ENCODE peak calls at places on chromosomes 13 and 19, in four cellular contexts. B is neural progenitor cell, F is heart right ventricle, Z is aorta. J is an unnamed sample.

GRCh38 chr13:22173605-22174004 is 502.7 kb downstream of the FGF9 start:
- DNase-seq in F (no peak), B (no peak), Z (no peak), J (no peak)

GRCh38 chr13:31835932-31836331 is 96.6 kb downstream of the RXFP2 start:
- DNase-seq in Z (no peak), F (no peak), B (no peak), J (no peak)

GRCh38 chr13:30737511-30738342 is 2.4 kb downstream of the ALOX5AP start:
- DNase-seq in Z (peak), B (no peak), F (no peak), J (no peak)

GRCh38 chr13:36382030-36382429 is 35.8 kb upstream of the SPART start:
- DNase-seq in B (no peak), Z (no peak), F (no peak), J (no peak)

GRCh38 chr19:53600217-53600616 is 31.6 kb upstream of the DPRX start:
- DNase-seq in B (no peak), F (no peak), Z (no peak), J (no peak)

GRCh38 chr13:104641309-104641708 is 1575.1 kb upstream of the SLC10A2 start:
- DNase-seq in F (no peak), Z (no peak), B (no peak), J (peak)

GRCh38 chr19:8340341-8341096 is 2.5 kb downstream of the KANK3 start:
- DNase-seq in Z (no peak), B (peak), F (peak), J (peak)

GRCh38 chr13:74145249-74145970 is 11.2 kb upstream of the KLF12 start:
- DNase-seq in Z (no peak), B (no peak), F (no peak), J (no peak)

GRCh38 chr13:113044431-113045114 is 61.0 kb upstream of the F7 start:
- DNase-seq in F (peak), B (no peak), Z (peak), J (no peak)

GRCh38 chr13:110644892-110645521 is 29.7 kb downstream of the NAXD start:
- DNase-seq in B (peak), Z (peak), F (peak), J (peak)

GRCh38 chr13:97471721-97472120 is 37.8 kb downstream of the RAP2A start:
- DNase-seq in B (no peak), Z (no peak), F (no peak), J (no peak)

GRCh38 chr13:80707000-80707983 is 366.4 kb upstream of the SPRY2 start:
- DNase-seq in B (no peak), F (no peak), Z (peak), J (no peak)

GRCh38 chr13:45932611-45933182 is 81.1 kb upstream of the SIAH3 start:
- DNase-seq in Z (no peak), B (no peak), F (no peak), J (no peak)

GRCh38 chr19:58474291-58474996 is 1.7 kb upstream of the ZNF446 start:
- DNase-seq in B (no peak), Z (no peak), F (no peak), J (no peak)

GRCh38 chr19:51784109-51784785 is 10.7 kb upstream of the FPR3 start:
- DNase-seq in B (no peak), F (no peak), Z (no peak), J (no peak)

DNA sequence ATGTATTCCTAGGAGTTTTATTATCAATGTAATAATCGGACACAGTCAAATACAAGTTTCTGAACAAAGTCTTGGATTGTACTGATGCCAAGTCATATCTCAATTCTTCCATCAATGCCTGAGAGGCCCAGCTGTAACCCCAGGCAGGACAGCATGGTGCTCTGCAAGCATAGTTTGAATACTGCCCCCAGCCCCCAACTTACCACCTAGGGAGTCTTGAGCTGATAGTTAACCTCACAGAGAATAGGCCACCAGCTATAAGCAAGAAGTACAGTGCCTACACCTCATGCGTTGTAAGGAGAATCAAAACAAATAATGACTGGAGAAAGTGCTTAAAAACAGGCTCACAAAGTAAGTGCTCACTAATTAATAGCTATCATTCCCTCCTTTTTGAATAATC is 2.7 kb downstream of the PROSER1 start:
- DNase-seq in Z (no peak), B (no peak), F (no peak), J (no peak)
- H3K4me3 ChIP-seq in Z (no peak), B (peak), F (no peak), J (no peak)

GRCh38 chr13:41611385-41611784 is 154.0 kb downstream of the RGCC start:
- DNase-seq in Z (no peak), B (no peak), F (no peak), J (no peak)

GRCh38 chr13:41613471-41613870 is 156.1 kb downstream of the RGCC start:
- DNase-seq in F (no peak), B (peak), Z (no peak), J (no peak)

GRCh38 chr13:41613984-41614581 is 156.7 kb downstream of the RGCC start:
- DNase-seq in B (peak), Z (peak), F (peak), J (peak)

GRCh38 chr13:41614671-41615519 is 157.5 kb downstream of the RGCC start:
- DNase-seq in Z (no peak), F (no peak), B (no peak), J (no peak)

DNA sequence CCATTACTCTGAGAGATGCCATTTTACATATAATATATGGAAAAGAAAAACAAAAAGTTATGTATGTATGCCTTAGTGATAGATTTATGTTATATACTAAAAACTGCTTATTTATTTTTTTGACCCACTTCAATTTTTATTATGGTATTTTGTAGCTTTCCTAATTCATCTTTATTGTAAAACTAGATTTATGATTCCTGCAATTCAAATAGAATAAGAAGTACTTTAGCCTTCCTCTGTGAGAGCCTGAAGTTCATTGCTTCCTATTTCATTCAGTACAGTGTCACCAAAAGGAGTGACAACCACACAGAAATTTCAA is 158.1 kb downstream of the RGCC start:
- DNase-seq in F (no peak), B (no peak), Z (no peak), J (no peak)
- H3K27ac ChIP-seq in F (peak), B (no peak), Z (no peak), J (no peak)

GRCh38 chr13:50957620-50958019 is 48.0 kb downstream of the RNASEH2B start:
- DNase-seq in Z (no peak), B (no peak), F (no peak), J (no peak)
- H3K4me3 ChIP-seq in Z (no peak), B (no peak), F (no peak), J (no peak)

DNA sequence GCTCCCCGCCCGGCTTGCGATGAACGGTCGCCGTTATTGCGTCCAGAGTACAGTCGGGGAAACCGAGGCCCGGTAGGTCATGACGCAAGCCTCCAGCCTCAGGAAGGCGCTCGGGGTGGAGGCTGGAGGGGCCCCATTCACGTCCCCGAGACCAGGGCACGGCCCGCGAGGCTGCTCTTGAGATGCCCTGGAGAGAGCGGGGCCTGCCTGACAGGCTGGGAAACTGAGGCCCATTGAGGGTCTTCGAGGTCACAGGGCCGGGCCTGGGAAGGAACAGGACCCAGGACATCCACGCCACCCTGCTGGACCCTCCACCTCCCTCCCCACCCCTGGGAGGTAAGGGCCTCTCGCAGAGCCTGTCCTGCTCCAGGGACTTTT is 367 bp downstream of the NDUFS7 start:
- DNase-seq in F (no peak), B (no peak), Z (no peak), J (no peak)
- H3K27ac ChIP-seq in F (peak), B (no peak), Z (no peak), J (peak)

DNA sequence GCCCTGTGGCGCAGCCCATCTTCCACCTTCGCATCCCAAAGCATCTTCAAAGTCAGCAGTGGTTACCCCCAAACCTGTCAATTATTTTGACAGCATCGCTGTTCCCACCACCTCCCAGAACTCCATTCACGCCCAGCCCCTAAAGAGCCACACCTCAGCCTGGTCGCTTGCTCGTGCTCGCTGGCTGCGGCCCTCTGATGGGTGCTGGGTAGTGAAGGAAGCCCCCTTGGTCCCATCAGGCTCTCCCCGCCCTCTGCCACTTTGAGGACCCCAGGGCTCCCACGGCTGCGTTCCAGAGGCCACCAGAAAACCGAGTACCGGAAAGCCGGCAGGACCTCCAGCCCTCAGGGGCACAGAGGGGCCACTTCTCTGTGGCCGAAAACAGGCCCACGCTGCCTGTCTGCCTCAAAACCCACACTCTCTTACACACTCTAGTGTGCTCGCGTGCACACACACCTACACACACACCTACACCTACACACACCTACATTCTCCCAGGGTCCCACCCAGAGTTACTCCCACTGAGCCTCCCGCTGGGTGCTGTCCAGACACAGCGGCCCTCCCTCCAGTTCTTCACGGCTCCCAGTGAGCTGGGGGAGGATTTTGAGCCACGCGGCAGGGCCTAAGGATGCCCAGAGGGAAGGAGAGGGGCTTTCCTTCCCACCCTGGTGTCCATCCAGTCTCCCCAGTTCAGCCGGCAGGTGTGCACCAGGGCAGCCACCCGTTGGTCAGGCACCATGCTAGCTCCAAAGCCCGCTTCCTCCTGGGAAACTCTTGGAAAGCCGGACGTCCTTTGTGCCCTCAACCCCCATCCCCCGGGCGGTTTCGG is 1.9 kb downstream of the VSTM2B start:
- DNase-seq in B (no peak), Z (no peak), F (no peak), J (no peak)
- H3K4me3 ChIP-seq in B (peak), Z (no peak), F (no peak), J (no peak)

GRCh38 chr19:17832443-17833208 is 11.3 kb upstream of the INSL3 start:
- DNase-seq in Z (no peak), F (no peak), B (no peak), J (no peak)
- H3K27ac ChIP-seq in Z (no peak), F (no peak), B (no peak), J (no peak)

J was measured in adrenal gland.